ENCODE peak calls at places on chromosomes 12 and 14, in seven cellular contexts. K is heart left ventricle; N is CD8-positive, alpha-beta T cell; D is GM23248; I is upper lobe of right lung; C is right atrium auricular region; O is esophagus squamous epithelium. T is an unnamed sample.

GRCh38 chr12:57611116-57611809 is at the start of gene ARHGEF25:
- DNase-seq in K (peak; percentile 90), N (peak; percentile 46), D (peak; percentile 77), I (no peak), C (no peak), O (no peak), T (peak; percentile 69)

GRCh38 chr12:15227004-15227679 is 5.9 kb upstream of the RERG start:
- DNase-seq in K (peak; percentile 45), N (peak; percentile 10), D (peak; percentile 81), I (no peak), C (peak; percentile 75), O (no peak), T (peak; percentile 74)

GRCh38 chr12:121918679-121919038 is 267 bp downstream of the CFAP251 start:
- DNase-seq in K (no peak), N (no peak), D (no peak), I (no peak), C (no peak), O (no peak), T (no peak)

GRCh38 chr12:48771588-48772112 is 17.2 kb downstream of the ADCY6 start:
- DNase-seq in K (no peak), N (no peak), D (no peak), I (no peak), C (no peak), O (no peak), T (no peak)

GRCh38 chr12:108720757-108721514 is 10.4 kb downstream of the CORO1C start:
- DNase-seq in K (no peak), N (no peak), D (peak; percentile 90), I (no peak), C (no peak), O (no peak), T (no peak)

GRCh38 chr12:20455001-20455706 is 86.8 kb downstream of the PDE3A start:
- DNase-seq in K (no peak), N (no peak), D (peak; percentile 27), I (no peak), C (no peak), O (no peak), T (no peak)

GRCh38 chr14:63276492-63277342 is 42.0 kb downstream of the GPHB5 start:
- DNase-seq in K (no peak), N (no peak), D (peak; percentile 77), I (no peak), C (no peak), O (no peak), T (no peak)

GRCh38 chr14:34014936-34015335 is 64.1 kb upstream of the EGLN3 start:
- DNase-seq in K (no peak), N (no peak), D (no peak), I (no peak), C (no peak), O (no peak), T (no peak)

GRCh38 chr12:70482764-70483163 is 116.7 kb downstream of the KCNMB4 start:
- DNase-seq in K (no peak), N (no peak), D (no peak), I (no peak), C (no peak), O (no peak), T (no peak)

GRCh38 chr14:60254176-60254575 is 5.2 kb downstream of the PPM1A start:
- DNase-seq in K (no peak), N (no peak), D (no peak), I (no peak), C (no peak), O (no peak), T (no peak)

GRCh38 chr14:60251877-60252276 is 2.9 kb downstream of the PPM1A start:
- DNase-seq in K (no peak), N (no peak), D (no peak), I (no peak), C (no peak), O (no peak), T (no peak)

GRCh38 chr14:60253649-60254048 is 4.6 kb downstream of the PPM1A start:
- DNase-seq in K (no peak), N (no peak), D (no peak), I (no peak), C (no peak), O (no peak), T (no peak)

GRCh38 chr14:60252630-60253029 is 3.6 kb downstream of the PPM1A start:
- DNase-seq in K (no peak), N (no peak), D (no peak), I (no peak), C (no peak), O (no peak), T (no peak)

GRCh38 chr14:60257862-60258261 is 8.8 kb downstream of the PPM1A start:
- DNase-seq in K (no peak), N (no peak), D (no peak), I (no peak), C (no peak), O (no peak), T (no peak)
- H3K27ac ChIP-seq in K (no peak overlapping the region), N (no peak overlapping the region), D (no peak overlapping the region), I (no peak overlapping the region), C (no peak overlapping the region), O (no peak overlapping the region), T (no peak overlapping the region)

DNA sequence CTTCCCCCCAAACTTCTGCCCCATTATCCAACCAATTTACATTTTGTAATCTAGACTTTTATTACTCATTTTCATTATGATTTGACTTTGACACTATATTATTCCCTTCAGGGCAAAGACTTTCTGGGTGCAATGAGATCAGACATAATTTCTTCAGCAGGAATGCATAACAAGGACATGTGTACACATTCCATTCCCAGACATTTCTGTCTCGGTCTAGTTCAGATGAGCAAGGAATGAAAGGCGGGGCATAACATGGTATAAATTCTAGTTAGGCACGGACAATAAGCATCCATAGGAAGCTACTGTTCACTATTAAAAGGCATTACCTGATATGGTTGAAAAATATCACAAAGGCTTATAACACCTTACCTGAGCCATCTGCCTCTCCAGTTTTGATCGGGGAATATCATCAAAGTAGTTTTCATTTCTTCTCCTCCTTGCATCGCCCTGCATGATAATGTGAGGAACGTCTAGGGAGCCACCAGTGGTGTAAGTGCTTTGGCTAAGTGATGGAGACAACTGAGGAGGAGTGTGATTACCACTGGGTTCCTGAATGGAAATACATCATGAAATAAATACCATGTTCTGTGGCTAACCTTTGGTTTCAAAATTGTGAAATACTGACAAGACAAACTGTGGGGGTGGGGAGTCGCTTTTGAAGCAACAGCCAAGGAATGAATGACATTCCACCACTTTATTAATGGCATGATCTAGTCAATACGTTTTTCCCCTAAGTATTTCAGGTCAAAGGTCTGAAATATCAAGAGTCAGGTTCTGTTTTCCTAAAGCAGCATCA is 183.9 kb downstream of the APAF1 start:
- DNase-seq in K (no peak), N (no peak), D (no peak), I (no peak), C (no peak), O (no peak), T (no peak)
- H3K27me3 ChIP-seq in K (peaks cover 6% of the 10 kb centered on the region), N (peaks cover 3% of the 10 kb centered on the region), D (peaks cover 4% of the 10 kb centered on the region), I (no peaks in the 10 kb centered on the region), C (no peaks in the 10 kb centered on the region), O (no peaks in the 10 kb centered on the region), T (no peaks in the 10 kb centered on the region)

DNA sequence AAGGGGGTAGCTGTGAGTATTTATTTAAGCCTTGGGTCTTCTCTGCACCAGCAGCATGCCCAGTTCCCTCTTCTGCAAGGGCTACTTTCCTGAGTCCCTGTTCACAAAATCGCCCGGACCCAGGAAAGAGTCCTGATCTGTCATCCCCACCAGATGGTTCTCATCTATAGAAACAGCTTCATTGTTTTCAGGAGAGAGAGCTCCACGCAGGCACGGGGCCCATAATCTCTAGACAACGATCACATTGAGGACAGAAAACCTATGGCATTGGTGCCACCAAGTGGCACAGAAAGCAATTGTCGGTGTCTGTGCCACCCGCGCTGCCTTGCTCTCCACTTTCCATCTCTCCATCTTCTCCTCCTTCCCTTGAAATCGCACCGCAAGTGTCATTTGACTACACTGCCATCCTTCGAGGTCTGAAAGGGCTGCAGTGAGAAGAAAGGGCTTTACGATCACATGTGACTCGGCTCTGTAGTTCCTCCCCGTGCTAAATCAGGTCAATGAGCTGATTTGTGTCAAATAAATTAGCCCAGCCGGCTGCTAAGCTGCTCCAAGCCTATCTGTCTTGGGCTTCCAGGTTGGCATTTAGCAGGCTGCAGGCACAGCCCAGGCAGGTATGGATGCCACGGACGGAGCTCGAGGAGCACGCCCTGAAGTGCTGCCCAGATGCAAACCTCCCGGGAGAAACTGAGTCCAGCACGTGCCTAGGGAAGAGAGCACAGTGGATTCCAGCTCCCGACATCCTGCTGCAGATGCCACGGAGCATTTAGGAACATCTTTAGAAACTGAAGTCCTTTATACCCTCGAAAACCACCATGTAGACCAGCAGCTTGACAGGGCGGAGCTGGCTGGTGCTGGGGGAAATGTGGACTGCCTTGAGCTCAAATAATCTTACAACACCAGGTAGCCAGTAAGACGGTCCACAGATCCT is 28.8 kb downstream of the SPRING1 start:
- DNase-seq in K (peak; percentile 58), N (peak; percentile 52), D (peak; percentile 82), I (no peak), C (peak; percentile 61), O (no peak), T (peak; percentile 79)
- H3K4me3 ChIP-seq in K (peak overlapping the region; percentile 15), N (no peak overlapping the region), D (peak overlapping the region; percentile 52), I (no peak overlapping the region), C (peak overlapping the region; percentile 14), O (no peak overlapping the region), T (no peak overlapping the region)

GRCh38 chr14:103385153-103385993 is at the start of gene MARK3:
- DNase-seq in K (peak; percentile 99), N (peak; percentile 96), D (peak; percentile 100), I (peak; percentile 99), C (peak; percentile 98), O (peak; percentile 91), T (peak; percentile 99)

GRCh38 chr14:103384450-103385152 is 614 bp upstream of the MARK3 start:
- DNase-seq in K (no peak), N (no peak), D (peak; percentile 15), I (no peak), C (no peak), O (no peak), T (no peak)

GRCh38 chr14:103385994-103386491 is 828 bp downstream of the MARK3 start:
- DNase-seq in K (peak; percentile 32), N (peak; percentile 40), D (peak; percentile 78), I (no peak), C (no peak), O (no peak), T (peak; percentile 42)

GRCh38 chr14:103380719-103381377 is 4.4 kb upstream of the MARK3 start:
- DNase-seq in K (no peak), N (no peak), D (peak; percentile 42), I (no peak), C (no peak), O (no peak), T (no peak)

DNA sequence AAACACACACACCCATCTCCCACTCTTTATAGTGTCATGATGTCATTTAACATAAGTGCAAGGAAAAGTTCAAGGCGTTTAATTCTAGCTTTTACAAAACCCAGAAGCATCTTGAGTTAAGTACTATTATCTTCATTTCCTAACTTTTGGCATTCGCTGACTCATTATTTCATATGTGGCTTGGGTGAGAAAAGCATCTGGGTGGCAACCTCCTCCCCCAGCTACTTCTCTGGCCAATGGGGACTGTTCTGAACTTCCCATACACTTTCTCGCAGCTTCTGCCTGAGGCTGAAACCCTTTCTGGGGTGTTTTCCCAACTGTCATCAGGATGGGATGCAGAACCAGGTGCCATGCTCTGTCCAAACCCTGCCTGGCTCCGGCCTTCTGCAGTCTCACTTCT is 2.8 kb upstream of the MARK3 start:
- DNase-seq in K (no peak), N (no peak), D (peak; percentile 88), I (no peak), C (no peak), O (no peak), T (no peak)
- H3K27ac ChIP-seq in K (no peak overlapping the region), N (no peak overlapping the region), D (peak overlapping the region; percentile 48), I (no peak overlapping the region), C (no peak overlapping the region), O (no peak overlapping the region), T (no peak overlapping the region)